ENCODE peak calls at places on chromosomes 5 and 9, in seven cellular contexts. N is stimulated activated CD4-positive, alpha-beta T cell treated with anti-CD3 and anti-CD28 coated beads, Interleukin-4, amount 100 ng/mL, for 4 hours; P is hypothalamus; H is activated CD4-positive, alpha-beta T cell treated with anti-CD3 and anti-CD28 coated beads, Interleukin-2, amount 50 U/mL, for 48 hours; V is HFFc6; I is hepatocyte; L is CD8-positive, alpha-beta memory T cell. K is an unnamed sample.

GRCh38 chr5:111930905-111931461 is 174.0 kb upstream of the NREP start:
- DNase-seq in L (no peak), H (no peak), N (no peak), V (peak), P (no peak), I (no peak), K (no peak)

GRCh38 chr9:137745541-137745991 is 126.8 kb downstream of the EHMT1 start:
- DNase-seq in I (peak), H (no peak), N (peak), V (no peak), L (no peak), P (no peak), K (no peak)

GRCh38 chr9:122367065-122367464 is 3.8 kb upstream of the PTGS1 start:
- DNase-seq in I (no peak), V (no peak), H (no peak), L (no peak), P (no peak), N (no peak), K (no peak)

GRCh38 chr5:50965621-50966362 is 299.4 kb downstream of the PARP8 start:
- DNase-seq in I (no peak), H (no peak), L (no peak), P (no peak), V (no peak), N (no peak), K (no peak)

GRCh38 chr5:136149891-136150290 is 17.2 kb downstream of the SMAD5 start:
- DNase-seq in H (no peak), P (no peak), N (no peak), I (no peak), V (no peak), L (no peak), K (no peak)

GRCh38 chr5:143921525-143922311 is 109.8 kb downstream of the HMHB1 start:
- DNase-seq in P (no peak), N (no peak), V (peak), L (no peak), H (no peak), I (no peak), K (peak)

GRCh38 chr9:91758491-91758981 is 191.5 kb downstream of the ROR2 start:
- DNase-seq in H (peak), N (no peak), I (peak), V (peak), L (no peak), P (no peak), K (no peak)

GRCh38 chr9:70013598-70014196 is 30.0 kb upstream of the MAMDC2 start:
- DNase-seq in H (no peak), V (peak), P (no peak), N (no peak), I (peak), L (no peak), K (no peak)

K was measured in GM04503.